ENCODE peak calls at places on chromosomes 7 and 10, in four cellular contexts. One of them, this sample, is unnamed.

GRCh38 chr7:135390829-135391228 is 119.1 kb downstream of the CNOT4 start:
- DNase-seq in GM12878: no peak
- DNase-seq in H1: no peak
- DNase-seq in IMR-90: no peak
- DNase-seq in this sample: no peak

GRCh38 chr10:5647507-5648240 is 18.7 kb downstream of the ASB13 start:
- DNase-seq in IMR-90: no peak
- DNase-seq in GM12878: no peak
- DNase-seq in H1: no peak
- DNase-seq in this sample: no peak

GRCh38 chr10:75137533-75138438 is 26.3 kb downstream of the SAMD8 start:
- DNase-seq in IMR-90: peak
- DNase-seq in H1: no peak
- DNase-seq in GM12878: no peak
- DNase-seq in this sample: peak

GRCh38 chr7:20440472-20441105 is 109.9 kb downstream of the ITGB8 start:
- DNase-seq in GM12878: no peak
- DNase-seq in H1: peak
- DNase-seq in IMR-90: peak
- DNase-seq in this sample: peak

GRCh38 chr10:91511549-91512330 is 101.6 kb downstream of the HECTD2 start:
- DNase-seq in GM12878: no peak
- DNase-seq in H1: no peak
- DNase-seq in IMR-90: peak
- DNase-seq in this sample: no peak

GRCh38 chr10:86264481-86265231 is 101.9 kb downstream of the GRID1 start:
- DNase-seq in GM12878: no peak
- DNase-seq in H1: peak
- DNase-seq in IMR-90: no peak
- DNase-seq in this sample: no peak

GRCh38 chr7:25091129-25091528 is 33.9 kb downstream of the CYCS start:
- DNase-seq in GM12878: no peak
- DNase-seq in IMR-90: no peak
- DNase-seq in H1: no peak
- DNase-seq in this sample: no peak

GRCh38 chr7:101112233-101112632 is 14.7 kb upstream of the SERPINE1 start:
- DNase-seq in GM12878: no peak
- DNase-seq in H1: no peak
- DNase-seq in IMR-90: no peak
- DNase-seq in this sample: no peak

GRCh38 chr7:157718303-157719007 is 381.7 kb downstream of the DNAJB6 start:
- DNase-seq in IMR-90: no peak
- DNase-seq in GM12878: no peak
- DNase-seq in H1: no peak
- DNase-seq in this sample: no peak

GRCh38 chr10:16735626-16736025 is 81.6 kb downstream of the RSU1 start:
- DNase-seq in IMR-90: no peak
- DNase-seq in H1: no peak
- DNase-seq in GM12878: no peak
- DNase-seq in this sample: no peak

GRCh38 chr7:105295626-105296352 is 92.9 kb downstream of the SRPK2 start:
- DNase-seq in H1: no peak
- DNase-seq in IMR-90: no peak
- DNase-seq in GM12878: no peak
- DNase-seq in this sample: no peak

GRCh38 chr7:51080622-51081269 is 235.9 kb downstream of the COBL start:
- DNase-seq in GM12878: no peak
- DNase-seq in H1: peak
- DNase-seq in IMR-90: no peak
- DNase-seq in this sample: no peak

GRCh38 chr10:133325392-133325760 is 11.3 kb downstream of the CALY start:
- DNase-seq in GM12878: no peak
- DNase-seq in IMR-90: no peak
- DNase-seq in H1: no peak
- DNase-seq in this sample: no peak

GRCh38 chr10:132836832-132837540 is 51.0 kb upstream of the NKX6-2 start:
- DNase-seq in IMR-90: peak
- DNase-seq in GM12878: no peak
- DNase-seq in H1: peak
- DNase-seq in this sample: peak

GRCh38 chr7:42574693-42575084 is 337.2 kb downstream of the C7orf25 start:
- DNase-seq in IMR-90: no peak
- DNase-seq in H1: no peak
- DNase-seq in GM12878: no peak
- DNase-seq in this sample: no peak

GRCh38 chr10:69653561-69653960 is 23.5 kb downstream of the FAM241B start:
- DNase-seq in GM12878: no peak
- DNase-seq in IMR-90: no peak
- DNase-seq in H1: no peak
- DNase-seq in this sample: no peak

GRCh38 chr7:15709978-15710377 is 23.5 kb upstream of the MEOX2 start:
- DNase-seq in IMR-90: no peak
- DNase-seq in H1: no peak
- DNase-seq in GM12878: no peak
- DNase-seq in this sample: no peak

GRCh38 chr7:37921340-37921805 is 933 bp downstream of the EPDR1 start:
- DNase-seq in IMR-90: no peak
- DNase-seq in GM12878: no peak
- DNase-seq in H1: no peak
- DNase-seq in this sample: peak

GRCh38 chr10:125096371-125096770 is 64.0 kb downstream of the CTBP2 start:
- DNase-seq in H1: no peak
- DNase-seq in GM12878: no peak
- DNase-seq in IMR-90: no peak
- DNase-seq in this sample: no peak

GRCh38 chr7:35037526-35038339 is 448 bp upstream of the DPY19L1 start:
- DNase-seq in H1: peak
- DNase-seq in GM12878: no peak
- DNase-seq in IMR-90: peak
- DNase-seq in this sample: peak

GRCh38 chr10:132443605-132443997 is 46.6 kb downstream of the PWWP2B start:
- DNase-seq in IMR-90: peak
- DNase-seq in GM12878: no peak
- DNase-seq in H1: no peak
- DNase-seq in this sample: peak

GRCh38 chr10:3868274-3868669 is 83.3 kb upstream of the KLF6 start:
- DNase-seq in H1: no peak
- DNase-seq in IMR-90: no peak
- DNase-seq in GM12878: no peak
- DNase-seq in this sample: no peak
- TF ChIP-seq CHD1 in H1: no peak
- TF ChIP-seq CHD1 in IMR-90: no peak
- TF ChIP-seq CHD1 in GM12878: no peak
- TF ChIP-seq CHD1 in this sample: no peak

DNA sequence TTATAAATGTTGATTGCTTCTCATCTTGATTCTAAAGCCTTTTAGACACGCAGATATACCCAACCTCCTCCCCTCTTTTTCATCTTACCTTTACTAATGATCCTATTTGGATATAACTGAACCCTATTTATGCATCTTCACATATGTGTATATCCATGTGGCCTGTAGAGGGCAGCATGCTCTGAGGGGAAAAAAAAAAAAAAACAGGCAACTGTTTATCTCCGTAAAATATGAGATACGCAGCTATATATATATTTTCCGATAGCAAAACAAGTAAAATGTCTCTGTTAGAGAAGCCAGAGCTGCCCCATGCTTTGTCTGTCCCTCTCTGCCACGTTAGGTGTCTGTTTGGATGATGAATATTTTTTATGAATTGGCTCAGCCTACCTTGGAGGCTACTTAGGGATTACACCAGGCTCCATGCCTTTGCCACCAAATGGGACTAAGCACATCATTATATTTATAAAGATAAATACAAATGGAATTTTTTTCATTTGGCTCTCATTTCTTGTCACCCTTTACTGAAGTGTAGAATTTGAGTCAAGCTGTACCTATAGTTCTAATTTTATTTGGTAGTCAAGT is 174.8 kb upstream of the FZD1 start:
- DNase-seq in GM12878: no peak
- DNase-seq in IMR-90: peak
- DNase-seq in H1: no peak
- DNase-seq in this sample: peak
- TF ChIP-seq CHD1 in GM12878: no peak
- TF ChIP-seq CHD1 in IMR-90: no peak
- TF ChIP-seq CHD1 in H1: no peak
- TF ChIP-seq CHD1 in this sample: no peak

DNA sequence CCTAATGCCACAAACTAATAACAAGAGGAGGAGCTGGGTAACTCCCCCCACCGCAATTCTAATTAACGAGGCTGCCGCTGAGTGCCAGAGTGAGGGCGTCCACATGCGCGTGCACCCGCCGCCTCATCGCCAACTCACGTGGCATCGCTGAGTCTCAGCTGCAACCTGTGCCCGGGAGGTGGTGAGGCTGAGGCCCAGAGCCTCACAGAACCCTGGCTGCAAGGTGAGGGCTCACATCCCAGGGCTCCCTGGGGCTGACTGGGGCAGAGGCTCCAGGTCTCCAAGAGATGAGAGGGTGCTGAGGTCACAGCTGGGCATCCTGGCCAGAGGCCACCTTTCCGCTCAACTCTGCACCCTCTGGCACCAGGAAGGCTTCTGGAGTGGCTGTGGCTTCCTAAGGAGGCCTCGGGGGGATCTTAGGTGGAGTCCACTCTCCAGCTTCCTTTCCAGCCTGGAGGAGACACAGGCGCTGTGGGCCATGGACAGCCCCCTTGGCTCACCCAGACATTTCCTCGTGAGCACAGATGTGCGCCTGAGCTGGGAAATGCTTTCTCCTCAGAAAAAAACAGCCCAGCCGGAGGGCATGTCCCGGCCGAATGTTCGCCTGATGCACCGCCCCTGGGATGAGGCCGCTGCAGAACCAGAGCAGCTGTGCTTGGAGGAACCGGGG is 242.6 kb downstream of the MAD1L1 start:
- DNase-seq in H1: no peak
- DNase-seq in IMR-90: no peak
- DNase-seq in GM12878: no peak
- DNase-seq in this sample: no peak
- TF ChIP-seq CHD1 in H1: no peak
- TF ChIP-seq CHD1 in IMR-90: no peak
- TF ChIP-seq CHD1 in GM12878: no peak
- TF ChIP-seq CHD1 in this sample: no peak

GRCh38 chr7:152419473-152420429 is 16.1 kb downstream of the KMT2C start:
- DNase-seq in GM12878: no peak
- DNase-seq in H1: no peak
- DNase-seq in IMR-90: no peak
- DNase-seq in this sample: peak
- TF ChIP-seq CHD1 in GM12878: no peak
- TF ChIP-seq CHD1 in H1: no peak
- TF ChIP-seq CHD1 in IMR-90: no peak
- TF ChIP-seq CHD1 in this sample: no peak

DNA sequence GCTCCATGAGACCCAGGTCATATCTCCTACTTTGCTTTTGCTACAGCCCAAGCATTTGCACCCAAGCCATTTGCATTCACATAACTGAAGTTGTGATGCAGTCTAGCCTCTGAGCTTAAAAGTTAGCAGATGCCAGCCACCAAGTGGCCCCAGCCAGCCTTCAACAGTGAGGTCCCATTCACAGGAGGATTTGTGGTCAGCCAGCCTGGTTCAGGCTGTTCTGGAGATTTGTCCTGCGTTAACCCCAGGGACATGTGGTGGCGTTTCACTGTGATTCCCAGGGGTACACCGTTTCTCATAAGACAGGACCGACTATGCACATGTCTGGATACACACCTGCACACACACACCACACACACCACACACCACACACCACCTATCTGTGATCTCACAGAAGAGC is 51.2 kb downstream of the GPR26 start:
- DNase-seq in IMR-90: no peak
- DNase-seq in GM12878: no peak
- DNase-seq in H1: no peak
- DNase-seq in this sample: no peak
- TF ChIP-seq CHD1 in IMR-90: no peak
- TF ChIP-seq CHD1 in GM12878: no peak
- TF ChIP-seq CHD1 in H1: no peak
- TF ChIP-seq CHD1 in this sample: no peak

DNA sequence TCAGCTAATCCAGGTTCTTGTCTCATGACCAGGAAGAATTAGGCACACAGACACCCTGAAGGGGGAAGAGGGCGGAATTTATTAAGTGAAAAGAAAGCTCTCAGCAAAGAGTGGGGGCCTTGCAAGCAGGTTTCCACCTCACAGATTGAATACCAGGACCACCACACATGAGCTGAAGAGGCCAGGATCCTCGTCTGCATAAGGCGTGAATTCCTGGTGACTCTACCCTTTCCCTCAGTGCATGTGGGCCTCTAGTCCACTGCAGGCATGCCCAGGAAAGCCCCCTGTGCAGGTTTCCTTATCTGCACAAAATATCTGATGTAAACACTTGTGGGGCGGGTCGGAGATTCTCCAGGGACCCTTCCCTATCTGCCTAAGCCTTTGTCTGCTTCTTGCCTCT is 782.1 kb upstream of the LRRN3 start:
- DNase-seq in IMR-90: no peak
- DNase-seq in H1: no peak
- DNase-seq in GM12878: no peak
- DNase-seq in this sample: no peak
- TF ChIP-seq CHD1 in IMR-90: no peak
- TF ChIP-seq CHD1 in H1: no peak
- TF ChIP-seq CHD1 in GM12878: no peak
- TF ChIP-seq CHD1 in this sample: no peak

GRCh38 chr10:36882781-36883180 is 242.6 kb upstream of the ANKRD30A start:
- DNase-seq in GM12878: no peak
- DNase-seq in H1: no peak
- DNase-seq in IMR-90: no peak
- DNase-seq in this sample: no peak
- TF ChIP-seq CHD1 in GM12878: no peak
- TF ChIP-seq CHD1 in H1: no peak
- TF ChIP-seq CHD1 in IMR-90: no peak
- TF ChIP-seq CHD1 in this sample: no peak

GRCh38 chr7:111937164-111937563 is 269.0 kb downstream of the DOCK4 start:
- DNase-seq in H1: no peak
- DNase-seq in GM12878: no peak
- DNase-seq in IMR-90: no peak
- DNase-seq in this sample: no peak
- TF ChIP-seq CHD1 in H1: no peak
- TF ChIP-seq CHD1 in GM12878: no peak
- TF ChIP-seq CHD1 in IMR-90: no peak
- TF ChIP-seq CHD1 in this sample: no peak

DNA sequence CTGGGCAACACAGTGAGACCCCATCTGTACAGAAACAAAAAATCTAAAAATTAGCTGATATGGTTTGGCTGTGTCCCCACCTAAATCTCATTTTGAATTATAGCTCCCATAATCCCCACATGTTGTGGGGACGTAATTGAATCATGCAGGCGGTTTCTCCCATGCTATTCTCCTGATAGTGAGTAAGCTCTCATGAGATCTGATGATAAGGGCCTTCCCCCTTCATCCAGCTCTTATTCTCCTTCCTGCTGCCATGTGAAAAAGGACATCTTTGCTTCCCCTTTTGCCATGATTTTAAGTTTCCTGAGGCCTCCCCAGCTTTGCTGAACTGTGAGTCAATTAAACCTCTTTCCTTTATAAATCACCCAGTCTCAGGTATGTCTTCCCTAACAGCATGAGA is 136.5 kb downstream of the SFMBT2 start:
- DNase-seq in IMR-90: no peak
- DNase-seq in H1: no peak
- DNase-seq in GM12878: no peak
- DNase-seq in this sample: no peak
- TF ChIP-seq CHD1 in IMR-90: no peak
- TF ChIP-seq CHD1 in H1: no peak
- TF ChIP-seq CHD1 in GM12878: no peak
- TF ChIP-seq CHD1 in this sample: no peak